ENCODE peak calls at places on chromosome X, in five cellular contexts. One of them, this sample, is unnamed.

GRCh38 chrX:1094934-1095333 is 117.5 kb downstream of the CRLF2 start:
- DNase-seq in lower leg skin: no peak
- DNase-seq in Peyer's patch: no peak
- DNase-seq in uterus: no peak
- DNase-seq in upper lobe of left lung: no peak
- DNase-seq in this sample: peak

GRCh38 chrX:153327561-153327960 is 6.0 kb upstream of the PNMA6F start:
- DNase-seq in lower leg skin: no peak
- DNase-seq in uterus: no peak
- DNase-seq in Peyer's patch: peak
- DNase-seq in upper lobe of left lung: no peak
- DNase-seq in this sample: no peak

GRCh38 chrX:1435241-1435900 is 17.3 kb downstream of the ASMTL start:
- DNase-seq in lower leg skin: no peak
- DNase-seq in Peyer's patch: peak
- DNase-seq in upper lobe of left lung: no peak
- DNase-seq in uterus: no peak
- DNase-seq in this sample: peak

GRCh38 chrX:56763556-56764152 is 34.6 kb downstream of the NBDY start:
- DNase-seq in lower leg skin: no peak
- DNase-seq in upper lobe of left lung: no peak
- DNase-seq in uterus: peak
- DNase-seq in Peyer's patch: peak
- DNase-seq in this sample: no peak

GRCh38 chrX:15072880-15073279 is 197.0 kb downstream of the ASB9 start:
- DNase-seq in upper lobe of left lung: no peak
- DNase-seq in uterus: no peak
- DNase-seq in lower leg skin: no peak
- DNase-seq in Peyer's patch: no peak
- DNase-seq in this sample: no peak

GRCh38 chrX:78513996-78514745 is 145.0 kb downstream of the RTL3 start:
- DNase-seq in lower leg skin: no peak
- DNase-seq in uterus: no peak
- DNase-seq in upper lobe of left lung: no peak
- DNase-seq in Peyer's patch: no peak
- DNase-seq in this sample: no peak

GRCh38 chrX:11265352-11265751 is 27.9 kb upstream of the AMELX start:
- DNase-seq in uterus: no peak
- DNase-seq in lower leg skin: no peak
- DNase-seq in Peyer's patch: no peak
- DNase-seq in upper lobe of left lung: no peak
- DNase-seq in this sample: no peak

GRCh38 chrX:121122332-121122731 is 74.9 kb downstream of the GLUD2 start:
- DNase-seq in lower leg skin: no peak
- DNase-seq in Peyer's patch: no peak
- DNase-seq in uterus: no peak
- DNase-seq in upper lobe of left lung: no peak
- DNase-seq in this sample: no peak

GRCh38 chrX:74924449-74925209 is 623 bp downstream of the NEXMIF start:
- DNase-seq in Peyer's patch: peak
- DNase-seq in upper lobe of left lung: peak
- DNase-seq in uterus: peak
- DNase-seq in lower leg skin: no peak
- DNase-seq in this sample: peak

DNA sequence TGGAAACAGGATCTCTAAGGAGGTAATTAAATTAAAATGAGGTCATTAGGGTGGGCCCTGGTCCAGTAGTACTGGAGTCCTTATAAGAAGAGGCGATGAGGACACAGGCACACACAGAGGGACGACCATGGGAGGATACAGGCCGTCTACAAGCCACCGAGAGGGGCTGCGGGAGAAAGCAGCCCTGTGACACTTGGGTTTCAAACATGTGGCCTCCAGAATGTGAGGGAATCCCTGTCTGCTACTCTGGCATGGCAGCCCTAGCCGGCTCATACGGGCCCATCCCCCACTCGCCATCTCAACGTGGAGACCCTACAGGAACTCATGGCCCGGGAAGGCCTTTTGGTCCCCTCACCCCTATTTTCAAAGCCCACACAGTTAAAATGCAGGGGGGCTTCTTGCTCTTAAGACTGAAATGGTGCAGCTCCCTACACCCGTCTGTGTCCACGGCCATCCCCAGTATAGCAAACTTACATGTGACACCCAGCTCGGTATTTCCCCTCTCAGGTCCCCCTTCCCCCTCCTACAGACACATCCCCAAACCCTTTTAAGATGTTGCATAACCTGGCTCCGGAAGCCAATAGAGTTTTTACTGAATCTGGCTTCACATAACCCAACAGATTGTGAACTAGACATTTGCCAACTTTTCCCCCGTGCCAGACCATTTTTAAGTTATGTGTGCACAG is 124.1 kb upstream of the TBL1X start:
- DNase-seq in Peyer's patch: peak
- DNase-seq in uterus: peak
- DNase-seq in lower leg skin: peak
- DNase-seq in upper lobe of left lung: no peak
- DNase-seq in this sample: peak
- TF ChIP-seq POLR2A in Peyer's patch: no peak
- TF ChIP-seq POLR2A in uterus: no peak
- TF ChIP-seq POLR2A in lower leg skin: no peak
- TF ChIP-seq POLR2A in upper lobe of left lung: no peak
- TF ChIP-seq POLR2A in this sample: no peak

GRCh38 chrX:128019218-128019617 is 33.0 kb downstream of the ACTRT1 start:
- DNase-seq in lower leg skin: no peak
- DNase-seq in upper lobe of left lung: no peak
- DNase-seq in uterus: no peak
- DNase-seq in Peyer's patch: no peak
- DNase-seq in this sample: no peak

GRCh38 chrX:128021566-128021965 is 30.6 kb downstream of the ACTRT1 start:
- DNase-seq in lower leg skin: no peak
- DNase-seq in Peyer's patch: no peak
- DNase-seq in uterus: no peak
- DNase-seq in upper lobe of left lung: no peak
- DNase-seq in this sample: no peak

DNA sequence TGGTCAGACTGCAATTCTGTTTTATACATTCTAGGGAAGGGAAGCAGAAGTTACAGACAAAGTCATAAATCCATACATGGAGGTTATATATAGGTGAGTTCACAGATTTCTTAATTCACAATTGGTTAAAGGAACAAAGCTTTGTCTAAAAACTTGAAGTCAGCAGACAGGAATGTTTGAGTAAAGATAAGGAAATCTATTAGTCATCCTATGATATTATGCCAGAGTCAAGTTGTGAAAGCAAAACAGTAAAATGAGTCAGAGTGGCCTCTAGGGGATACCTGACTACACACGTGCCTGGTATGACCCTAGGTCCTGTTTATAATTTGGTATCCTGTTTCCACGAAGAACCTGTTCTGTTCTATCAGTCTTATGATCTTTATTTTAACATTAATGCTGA is 31.5 kb downstream of the ACTRT1 start:
- DNase-seq in Peyer's patch: no peak
- DNase-seq in upper lobe of left lung: no peak
- DNase-seq in uterus: no peak
- DNase-seq in lower leg skin: no peak
- DNase-seq in this sample: no peak
- TF ChIP-seq POLR2A in Peyer's patch: no peak
- TF ChIP-seq POLR2A in upper lobe of left lung: no peak
- TF ChIP-seq POLR2A in uterus: no peak
- TF ChIP-seq POLR2A in lower leg skin: no peak
- TF ChIP-seq POLR2A in this sample: no peak

GRCh38 chrX:129785160-129785947 is 5.6 kb downstream of the SASH3 start:
- DNase-seq in Peyer's patch: no peak
- DNase-seq in upper lobe of left lung: no peak
- DNase-seq in uterus: no peak
- DNase-seq in lower leg skin: no peak
- DNase-seq in this sample: peak

GRCh38 chrX:129787336-129788055 is 7.7 kb downstream of the SASH3 start:
- DNase-seq in uterus: no peak
- DNase-seq in lower leg skin: no peak
- DNase-seq in Peyer's patch: no peak
- DNase-seq in upper lobe of left lung: no peak
- DNase-seq in this sample: no peak

GRCh38 chrX:129783176-129783776 is 3.5 kb downstream of the SASH3 start:
- DNase-seq in uterus: no peak
- DNase-seq in upper lobe of left lung: no peak
- DNase-seq in Peyer's patch: no peak
- DNase-seq in lower leg skin: no peak
- DNase-seq in this sample: no peak

GRCh38 chrX:129788527-129788926 is 8.8 kb downstream of the SASH3 start:
- DNase-seq in lower leg skin: no peak
- DNase-seq in Peyer's patch: no peak
- DNase-seq in uterus: no peak
- DNase-seq in upper lobe of left lung: no peak
- DNase-seq in this sample: no peak

GRCh38 chrX:129786210-129786651 is 6.5 kb downstream of the SASH3 start:
- DNase-seq in uterus: no peak
- DNase-seq in lower leg skin: no peak
- DNase-seq in upper lobe of left lung: no peak
- DNase-seq in Peyer's patch: peak
- DNase-seq in this sample: no peak
- TF ChIP-seq POLR2A in uterus: no peak
- TF ChIP-seq POLR2A in lower leg skin: no peak
- TF ChIP-seq POLR2A in upper lobe of left lung: no peak
- TF ChIP-seq POLR2A in Peyer's patch: no peak
- TF ChIP-seq POLR2A in this sample: no peak

DNA sequence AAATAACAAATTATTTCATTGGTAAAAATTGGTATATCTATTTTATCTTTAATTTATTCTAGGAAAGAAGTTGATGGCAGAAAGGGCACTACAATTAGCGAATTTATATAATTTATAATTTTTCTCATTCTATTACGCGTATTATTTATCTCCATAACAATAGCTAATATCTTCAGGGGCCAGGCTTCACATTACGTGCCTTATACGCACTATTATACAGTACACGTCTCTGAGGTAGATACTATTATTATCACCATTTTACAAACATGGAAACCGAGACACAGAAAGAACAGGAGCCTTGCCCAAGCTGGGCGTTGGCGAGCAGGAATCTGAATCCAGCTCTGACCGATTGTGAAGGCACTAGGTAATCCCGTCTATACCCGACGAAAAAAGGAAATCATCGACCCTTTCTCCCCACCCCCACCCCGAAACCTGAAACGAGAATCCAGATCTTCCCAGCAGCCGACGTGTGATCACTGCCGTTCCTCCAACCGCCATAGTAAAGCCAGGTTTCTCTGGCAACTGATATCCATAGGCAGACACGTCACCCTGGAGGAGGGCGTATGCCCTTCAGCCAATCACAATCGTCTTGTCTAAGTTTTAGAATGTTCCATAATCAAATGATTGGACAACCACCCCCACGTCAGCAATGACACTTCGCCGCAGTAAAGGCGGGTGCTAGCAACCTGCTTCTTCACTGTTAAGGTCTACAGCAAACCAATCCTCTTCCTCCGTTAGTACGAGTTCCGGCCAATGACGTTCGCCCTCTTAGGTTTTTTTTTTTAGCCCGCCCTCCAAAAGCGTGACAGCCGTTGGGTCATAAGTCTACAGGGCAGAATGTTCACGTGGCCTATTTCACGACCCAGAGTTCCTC is at the start of gene MORF4L2:
- DNase-seq in upper lobe of left lung: no peak
- DNase-seq in lower leg skin: peak
- DNase-seq in uterus: peak
- DNase-seq in Peyer's patch: peak
- DNase-seq in this sample: peak
- TF ChIP-seq POLR2A in upper lobe of left lung: peak
- TF ChIP-seq POLR2A in lower leg skin: no peak
- TF ChIP-seq POLR2A in uterus: peak
- TF ChIP-seq POLR2A in Peyer's patch: peak
- TF ChIP-seq POLR2A in this sample: peak